ENCODE peak calls at places on chromosome 18, in six cellular contexts. Q, M, F, V, U and R are unnamed samples.

GRCh38 chr18:67402543-67402942 is 114.0 kb downstream of the DSEL start:
- DNase-seq in Q (peak; percentile 64), M (peak; percentile 92), F (no peak), V (peak; percentile 70), U (peak; percentile 88), R (peak; percentile 52)

GRCh38 chr18:13710460-13710859 is 15.9 kb downstream of the FAM210A start:
- DNase-seq in Q (peak; percentile 2), M (peak; percentile 75), F (no peak), V (peak; percentile 47), U (peak; percentile 22), R (no peak)

GRCh38 chr18:56468379-56468778 is 170.0 kb downstream of the TXNL1 start:
- DNase-seq in Q (no peak), M (no peak), F (no peak), V (no peak), U (no peak), R (no peak)

GRCh38 chr18:53843113-53843512 is 381.4 kb downstream of the MBD2 start:
- DNase-seq in Q (no peak), M (no peak), F (no peak), V (peak; percentile 6), U (no peak), R (peak; percentile 2)

GRCh38 chr18:9827856-9828793 is 57.6 kb upstream of the TXNDC2 start:
- DNase-seq in Q (peak; percentile 98), M (peak; percentile 99), F (no peak), V (peak; percentile 100), U (peak; percentile 100), R (peak; percentile 98)

GRCh38 chr18:45691816-45692179 is 32.2 kb upstream of the SLC14A1 start:
- DNase-seq in Q (no peak), M (no peak), F (no peak), V (no peak), U (no peak), R (no peak)

GRCh38 chr18:13291299-13291698 is 72.7 kb downstream of the LDLRAD4 start:
- DNase-seq in Q (no peak), M (no peak), F (no peak), V (no peak), U (no peak), R (no peak)

GRCh38 chr18:901769-902168 is 2.9 kb upstream of the ADCYAP1 start:
- DNase-seq in Q (no peak), M (no peak), F (no peak), V (no peak), U (no peak), R (no peak)

GRCh38 chr18:7784171-7784570 is 217.1 kb downstream of the PTPRM start:
- DNase-seq in Q (no peak), M (peak; percentile 21), F (no peak), V (no peak), U (no peak), R (no peak)

GRCh38 chr18:63159590-63159989 is 160.0 kb downstream of the BCL2 start:
- DNase-seq in Q (no peak), M (no peak), F (no peak), V (no peak), U (no peak), R (no peak)

GRCh38 chr18:77711096-77711495 is 461.4 kb downstream of the GALR1 start:
- DNase-seq in Q (no peak), M (no peak), F (no peak), V (no peak), U (no peak), R (no peak)

GRCh38 chr18:6022089-6022444 is 126.7 kb upstream of the TMEM200C start:
- DNase-seq in Q (peak; percentile 8), M (peak; percentile 77), F (no peak), V (peak; percentile 49), U (peak; percentile 65), R (no peak)

GRCh38 chr18:79065802-79066201 is 3.4 kb upstream of the ATP9B start:
- DNase-seq in Q (no peak), M (no peak), F (no peak), V (no peak), U (no peak), R (no peak)

GRCh38 chr18:65409266-65409665 is 341.5 kb upstream of the CDH7 start:
- DNase-seq in Q (no peak), M (no peak), F (no peak), V (no peak), U (no peak), R (no peak)

GRCh38 chr18:72871091-72871490 is 3.3 kb upstream of the NETO1 start:
- DNase-seq in Q (peak; percentile 61), M (peak; percentile 41), F (no peak), V (peak; percentile 60), U (peak; percentile 6), R (peak; percentile 84)

GRCh38 chr18:10526211-10526949 is 553 bp downstream of the NAPG start:
- DNase-seq in Q (peak; percentile 51), M (peak; percentile 51), F (peak; percentile 86), V (peak; percentile 19), U (peak; percentile 39), R (peak; percentile 71)

GRCh38 chr18:43534511-43534910 is 257.2 kb upstream of the SYT4 start:
- DNase-seq in Q (peak; percentile 1), M (peak; percentile 20), F (no peak), V (peak; percentile 37), U (no peak), R (peak; percentile 29)

GRCh38 chr18:48621815-48622555 is 83.2 kb downstream of the CTIF start:
- DNase-seq in Q (peak; percentile 28), M (peak; percentile 66), F (no peak), V (no peak), U (peak; percentile 29), R (no peak)

GRCh38 chr18:23265691-23266399 is 130.6 kb downstream of the CABLES1 start:
- DNase-seq in Q (no peak), M (no peak), F (no peak), V (no peak), U (no peak), R (no peak)

GRCh38 chr18:33440384-33441043 is at the start of gene CCDC178:
- DNase-seq in Q (no peak), M (peak; percentile 49), F (peak; percentile 54), V (no peak), U (peak; percentile 4), R (peak; percentile 69)

GRCh38 chr18:53458944-53459580 is 765.4 kb downstream of the MBD2 start:
- DNase-seq in Q (no peak), M (peak; percentile 14), F (no peak), V (peak; percentile 7), U (no peak), R (no peak)

GRCh38 chr18:22032392-22032961 is 136.9 kb upstream of the GATA6 start:
- DNase-seq in Q (peak; percentile 87), M (peak; percentile 98), F (no peak), V (peak; percentile 95), U (peak; percentile 92), R (peak; percentile 41)

GRCh38 chr18:43486462-43486861 is 209.2 kb upstream of the SYT4 start:
- DNase-seq in Q (no peak), M (no peak), F (no peak), V (peak; percentile 11), U (no peak), R (no peak)

GRCh38 chr18:79518028-79518682 is 122.4 kb downstream of the NFATC1 start:
- DNase-seq in Q (no peak), M (no peak), F (peak; percentile 42), V (no peak), U (no peak), R (no peak)

DNA sequence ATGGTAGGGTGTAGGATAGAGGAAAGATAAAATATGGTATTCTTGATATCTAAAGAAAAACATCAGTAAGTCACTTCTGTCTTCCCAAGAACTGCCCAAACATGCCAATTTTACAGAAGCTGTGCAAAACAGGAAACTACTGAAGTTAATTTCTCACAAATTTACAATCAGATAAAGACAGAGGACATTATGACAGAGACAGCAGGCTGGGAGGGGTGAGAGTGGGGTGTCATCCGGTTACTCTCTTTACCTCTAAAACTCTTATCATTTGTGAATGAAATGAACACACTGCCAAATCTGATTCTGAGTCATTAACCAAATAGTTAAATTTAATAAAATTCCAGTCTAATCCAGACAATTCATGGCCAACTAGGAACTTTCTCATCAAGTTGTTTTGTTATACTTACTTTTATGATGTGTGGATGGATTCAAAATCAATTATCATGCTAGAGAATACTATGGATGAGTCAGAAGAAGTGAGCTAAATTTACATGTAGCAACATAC is 323.2 kb upstream of the MEX3C start:
- DNase-seq in Q (no peak), M (no peak), F (no peak), V (no peak), U (no peak), R (no peak)
- TF ChIP-seq CTCF in Q (no peak), M (no peak), F (no peak), V (no peak), U (no peak), R (no peak)

DNA sequence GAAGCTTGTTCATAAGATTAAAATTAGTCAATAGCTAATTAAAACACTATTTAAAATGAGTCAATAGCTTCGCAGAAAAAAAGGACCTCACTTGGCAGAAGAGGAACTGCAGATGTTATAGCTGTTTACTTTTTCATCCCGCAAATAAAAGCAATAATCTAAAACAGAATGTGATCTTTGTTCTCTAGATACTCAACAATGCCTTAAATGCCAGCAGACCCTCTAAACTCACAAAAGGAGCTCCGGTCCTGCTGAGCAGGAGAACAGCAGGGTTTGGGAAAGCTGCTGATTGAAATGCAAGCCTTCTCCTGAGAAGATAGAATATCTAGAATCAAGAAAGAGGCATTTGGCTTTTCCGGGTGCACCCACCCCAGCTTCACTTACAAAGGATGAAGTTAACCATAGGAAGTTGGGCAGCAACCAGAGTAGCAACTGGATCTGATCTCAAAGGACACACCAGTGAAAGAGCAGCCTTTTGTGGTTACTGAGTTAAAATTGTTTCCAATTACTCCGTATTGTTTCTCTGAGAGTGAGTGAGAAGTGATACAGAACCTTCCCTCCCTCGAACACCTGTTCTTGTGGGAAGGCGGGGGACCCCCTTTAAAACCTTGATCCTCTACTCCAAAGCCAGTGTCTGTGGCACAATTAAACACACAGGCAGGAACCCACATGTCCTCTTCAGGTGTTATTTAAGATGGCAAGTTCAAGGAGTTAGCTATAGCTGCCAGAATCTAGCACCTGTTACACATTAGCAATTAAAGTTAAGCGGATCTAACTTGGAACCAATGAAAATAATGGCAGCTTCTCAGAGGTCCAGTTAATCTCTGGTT is 6.8 kb downstream of the CCBE1 start:
- DNase-seq in Q (peak; percentile 45), M (peak; percentile 23), F (no peak), V (peak; percentile 45), U (no peak), R (no peak)
- H3K4me3 ChIP-seq in Q (no peak overlapping the region), M (peak overlapping the region; percentile 27), F (no peak overlapping the region), V (no peak overlapping the region), U (no peak overlapping the region), R (no peak overlapping the region)

GRCh38 chr18:35242426-35242825 is 1.6 kb downstream of the ZNF397 start:
- DNase-seq in Q (no peak), M (no peak), F (no peak), V (no peak), U (no peak), R (no peak)

GRCh38 chr18:35241523-35241804 is 630 bp downstream of the ZNF397 start:
- DNase-seq in Q (no peak), M (no peak), F (no peak), V (no peak), U (no peak), R (no peak)

GRCh38 chr18:35240664-35241522 is at the start of gene ZNF397:
- DNase-seq in Q (peak; percentile 95), M (peak; percentile 96), F (peak; percentile 99), V (peak; percentile 96), U (peak; percentile 96), R (peak; percentile 99)

GRCh38 chr18:35236964-35237363 is 3.9 kb upstream of the ZNF397 start:
- DNase-seq in Q (no peak), M (no peak), F (no peak), V (no peak), U (no peak), R (no peak)

GRCh38 chr18:35239314-35239713 is 1.5 kb upstream of the ZNF397 start:
- DNase-seq in Q (no peak), M (no peak), F (no peak), V (peak; percentile 19), U (no peak), R (no peak)
- TF ChIP-seq CTCF in Q (no peak), M (no peak), F (no peak), V (no peak), U (no peak), R (no peak)

GRCh38 chr18:74334242-74334893 is 18.7 kb downstream of the C18orf63 start:
- DNase-seq in Q (no peak), M (no peak), F (no peak), V (no peak), U (no peak), R (no peak)
- H3K4me3 ChIP-seq in Q (no peak overlapping the region), M (no peak overlapping the region), F (no peak overlapping the region), V (no peak overlapping the region), U (no peak overlapping the region), R (no peak overlapping the region)